ENCODE peak calls at places on chromosomes 2 and 18, in nine cellular contexts. T, X, J, G, R, D, B, H and F are unnamed samples.

GRCh38 chr2:172739651-172740050 is 4.0 kb downstream of the RAPGEF4 start:
- DNase-seq in T (no peak), X (no peak), J (no peak), G (no peak), R (no peak), D (no peak), B (no peak), H (no peak), F (no peak)

GRCh38 chr18:67694787-67695186 is 178.3 kb upstream of the DSEL start:
- DNase-seq in T (no peak), X (no peak), J (no peak), G (no peak), R (no peak), D (no peak), B (no peak), H (no peak), F (no peak)

GRCh38 chr2:2731101-2731850 is 400.2 kb upstream of the MYT1L start:
- DNase-seq in T (no peak), X (no peak), J (no peak), G (no peak), R (no peak), D (no peak), B (no peak), H (no peak), F (no peak)

GRCh38 chr2:109098251-109098920 is 30.6 kb upstream of the SH3RF3 start:
- DNase-seq in T (no peak), X (peak; percentile 4), J (no peak), G (no peak), R (no peak), D (no peak), B (no peak), H (no peak), F (peak; percentile 31)

GRCh38 chr2:189116059-189116458 is 63.5 kb downstream of the COL5A2 start:
- DNase-seq in T (peak; percentile 21), X (no peak), J (no peak), G (no peak), R (no peak), D (no peak), B (no peak), H (no peak), F (no peak)

GRCh38 chr2:8462899-8463648 is 218.8 kb upstream of the ID2 start:
- DNase-seq in T (no peak), X (no peak), J (no peak), G (no peak), R (no peak), D (no peak), B (no peak), H (no peak), F (no peak)

GRCh38 chr2:146312899-146313298 is 1531.9 kb upstream of the ACVR2A start:
- DNase-seq in T (no peak), X (no peak), J (no peak), G (no peak), R (no peak), D (peak; percentile 42), B (no peak), H (no peak), F (no peak)

GRCh38 chr2:240662681-240663080 is 20.0 kb downstream of the AQP12B start:
- DNase-seq in T (no peak), X (no peak), J (no peak), G (no peak), R (no peak), D (no peak), B (no peak), H (no peak), F (no peak)

GRCh38 chr2:127576433-127577207 is 41.1 kb downstream of the MYO7B start:
- DNase-seq in T (peak; percentile 5), X (peak; percentile 32), J (no peak), G (no peak), R (no peak), D (no peak), B (peak; percentile 40), H (peak; percentile 38), F (peak; percentile 48)

GRCh38 chr2:198315791-198316190 is 511.4 kb downstream of the PLCL1 start:
- DNase-seq in T (no peak), X (no peak), J (no peak), G (no peak), R (no peak), D (no peak), B (no peak), H (no peak), F (no peak)

GRCh38 chr18:34767601-34768027 is 57.5 kb downstream of the DTNA start:
- DNase-seq in T (no peak), X (no peak), J (no peak), G (no peak), R (no peak), D (no peak), B (no peak), H (no peak), F (peak; percentile 12)

GRCh38 chr18:4017479-4017878 is 437.6 kb downstream of the DLGAP1 start:
- DNase-seq in T (peak; percentile 44), X (peak; percentile 27), J (no peak), G (no peak), R (no peak), D (peak; percentile 41), B (no peak), H (no peak), F (peak; percentile 17)

GRCh38 chr2:127091148-127091547 is 15.8 kb downstream of the BIN1 start:
- DNase-seq in T (no peak), X (no peak), J (no peak), G (no peak), R (no peak), D (no peak), B (no peak), H (no peak), F (no peak)

GRCh38 chr18:55289048-55289447 is 298.9 kb downstream of the TCF4 start:
- DNase-seq in T (no peak), X (no peak), J (no peak), G (no peak), R (no peak), D (no peak), B (no peak), H (no peak), F (no peak)

GRCh38 chr2:18404141-18404540 is 156.3 kb downstream of the RDH14 start:
- DNase-seq in T (no peak), X (no peak), J (no peak), G (no peak), R (no peak), D (no peak), B (no peak), H (no peak), F (no peak)

GRCh38 chr2:165079432-165079831 is 124.1 kb upstream of the SLC38A11 start:
- DNase-seq in T (no peak), X (no peak), J (no peak), G (no peak), R (no peak), D (no peak), B (peak; percentile 58), H (no peak), F (no peak)